ENCODE peak calls at places on chromosomes 4 and X, in five cellular contexts. H is Right ventricle myocardium superior, N is GM12865, W is sigmoid colon, D is AG08396. V is an unnamed sample.

GRCh38 chrX:100649550-100650356 is 5.8 kb downstream of the SRPX2 start:
- DNase-seq in H (peak; percentile 69), N (no peak), W (peak; percentile 92), D (peak; percentile 71), V (peak; percentile 59)

GRCh38 chrX:3963980-3964379 is 250.5 kb upstream of the PRKX start:
- DNase-seq in H (no peak), N (no peak), W (no peak), D (no peak), V (no peak)

GRCh38 chrX:68147848-68148247 is 285.4 kb downstream of the OPHN1 start:
- DNase-seq in H (no peak), N (no peak), W (no peak), D (no peak), V (no peak)

GRCh38 chr4:138943893-138944292 is 71.7 kb upstream of the NOCT start:
- DNase-seq in H (no peak), N (no peak), W (no peak), D (no peak), V (no peak)

GRCh38 chrX:10365532-10366265 is 208.9 kb downstream of the CLCN4 start:
- DNase-seq in H (no peak), N (no peak), W (no peak), D (no peak), V (no peak)

GRCh38 chrX:41481264-41482109 is 34.3 kb downstream of the NYX start:
- DNase-seq in H (no peak), N (peak; percentile 49), W (no peak), D (no peak), V (peak; percentile 23)

GRCh38 chr4:6178757-6179156 is 21.6 kb downstream of the JAKMIP1 start:
- DNase-seq in H (no peak), N (no peak), W (no peak), D (no peak), V (no peak)

GRCh38 chrX:8803326-8803725 is 2.1 kb upstream of the FAM9A start:
- DNase-seq in H (no peak), N (no peak), W (no peak), D (no peak), V (no peak)

GRCh38 chrX:151773434-151773833 is 38.9 kb downstream of the CNGA2 start:
- DNase-seq in H (no peak), N (no peak), W (no peak), D (no peak), V (no peak)

GRCh38 chr4:71229477-71230257 is 109.2 kb upstream of the SLC4A4 start:
- DNase-seq in H (no peak), N (peak; percentile 30), W (no peak), D (peak; percentile 55), V (peak; percentile 45)

GRCh38 chr4:179097741-179098140 is 1655.5 kb upstream of the AGA start:
- DNase-seq in H (no peak), N (peak; percentile 2), W (no peak), D (no peak), V (peak; percentile 67)

GRCh38 chr4:179465131-179465797 is 2023.0 kb upstream of the AGA start:
- DNase-seq in H (no peak), N (no peak), W (no peak), D (no peak), V (peak; percentile 58)

GRCh38 chr4:77852892-77853495 is 9.6 kb upstream of the MRPL1 start:
- DNase-seq in H (no peak), N (peak; percentile 46), W (no peak), D (no peak), V (no peak)

GRCh38 chr4:43379001-43379400 is 486.5 kb downstream of the GRXCR1 start:
- DNase-seq in H (no peak), N (no peak), W (no peak), D (no peak), V (no peak)

GRCh38 chrX:39258331-39258730 is 457.1 kb downstream of the MID1IP1 start:
- DNase-seq in H (no peak), N (no peak), W (no peak), D (no peak), V (no peak)

GRCh38 chr4:75497133-75497532 is 17.1 kb downstream of the RCHY1 start:
- DNase-seq in H (no peak), N (no peak), W (no peak), D (no peak), V (no peak)

GRCh38 chr4:41839945-41840854 is 91.7 kb upstream of the PHOX2B start:
- DNase-seq in H (no peak), N (peak; percentile 66), W (no peak), D (no peak), V (no peak)

GRCh38 chr4:56464581-56464980 is 2.8 kb upstream of the SRP72 start:
- DNase-seq in H (no peak), N (no peak), W (no peak), D (no peak), V (peak; percentile 26)

GRCh38 chr4:25448379-25449109 is 71.5 kb downstream of the ANAPC4 start:
- DNase-seq in H (no peak), N (no peak), W (peak; percentile 60), D (no peak), V (no peak)

GRCh38 chrX:38107028-38107427 is 100.7 kb downstream of the SYTL5 start:
- DNase-seq in H (no peak), N (no peak), W (no peak), D (no peak), V (no peak)

GRCh38 chr4:156888762-156889161 is 82.8 kb downstream of the PDGFC start:
- DNase-seq in H (no peak), N (no peak), W (no peak), D (no peak), V (no peak)

GRCh38 chr4:177530561-177530960 is 88.3 kb upstream of the AGA start:
- DNase-seq in H (no peak), N (no peak), W (no peak), D (no peak), V (peak; percentile 65)

GRCh38 chr4:7255996-7256395 is 63.7 kb downstream of the SORCS2 start:
- DNase-seq in H (peak; percentile 13), N (no peak), W (no peak), D (no peak), V (no peak)

GRCh38 chr4:158656439-158656838 is 15.2 kb downstream of the C4orf46 start:
- DNase-seq in H (no peak), N (no peak), W (no peak), D (no peak), V (no peak)

GRCh38 chr4:182560358-182560757 is 317.2 kb downstream of the TENM3 start:
- DNase-seq in H (no peak), N (no peak), W (no peak), D (peak; percentile 5), V (peak; percentile 40)

GRCh38 chr4:21046121-21046520 is 345.9 kb downstream of the PACRGL start:
- DNase-seq in H (no peak), N (no peak), W (no peak), D (no peak), V (no peak)